ENCODE peak calls at places on chromosomes 5 and 9, in nine cellular contexts. O, T, Q, E, S, A, I, C and M are unnamed samples.

GRCh38 chr9:93010056-93010455 is 48.4 kb upstream of the SUSD3 start:
- DNase-seq in O (no peak), T (no peak), Q (no peak), E (no peak), S (no peak), A (no peak), I (no peak), C (no peak), M (no peak)

GRCh38 chr9:129027685-129028191 is 393 bp downstream of the SH3GLB2 start:
- DNase-seq in O (no peak), T (peak; percentile 69), Q (peak; percentile 77), E (peak; percentile 44), S (no peak), A (peak; percentile 96), I (peak; percentile 84), C (no peak), M (peak; percentile 87)

GRCh38 chr9:124290053-124290581 is 32.4 kb downstream of the NEK6 start:
- DNase-seq in O (no peak), T (no peak), Q (peak; percentile 50), E (no peak), S (no peak), A (peak; percentile 84), I (no peak), C (no peak), M (no peak)

GRCh38 chr5:120599576-120599975 is 135.5 kb downstream of the PRR16 start:
- DNase-seq in O (no peak), T (no peak), Q (no peak), E (no peak), S (no peak), A (no peak), I (no peak), C (peak; percentile 84), M (no peak)

GRCh38 chr5:61048534-61048933 is 103.5 kb downstream of the NDUFAF2 start:
- DNase-seq in O (no peak), T (no peak), Q (no peak), E (no peak), S (no peak), A (no peak), I (peak; percentile 0), C (peak; percentile 92), M (no peak)

GRCh38 chr5:89241186-89241585 is 358.2 kb upstream of the MEF2C start:
- DNase-seq in O (no peak), T (no peak), Q (no peak), E (no peak), S (no peak), A (no peak), I (no peak), C (peak; percentile 66), M (no peak)

GRCh38 chr5:146027746-146028145 is 77.6 kb downstream of the PLAC8L1 start:
- DNase-seq in O (no peak), T (no peak), Q (peak; percentile 84), E (peak; percentile 50), S (no peak), A (no peak), I (peak; percentile 51), C (no peak), M (no peak)

GRCh38 chr9:133532937-133533668 is 1.4 kb upstream of the ADAMTSL2 start:
- DNase-seq in O (no peak), T (peak; percentile 81), Q (peak; percentile 86), E (peak; percentile 41), S (peak; percentile 45), A (peak; percentile 85), I (peak; percentile 79), C (peak; percentile 29), M (peak; percentile 77)

GRCh38 chr9:36396985-36397384 is 3.1 kb downstream of the RNF38 start:
- DNase-seq in O (no peak), T (no peak), Q (no peak), E (no peak), S (peak; percentile 33), A (no peak), I (no peak), C (no peak), M (peak; percentile 30)

GRCh38 chr5:53418409-53418808 is 62.0 kb upstream of the FST start:
- DNase-seq in O (no peak), T (no peak), Q (no peak), E (no peak), S (no peak), A (no peak), I (no peak), C (peak; percentile 61), M (no peak)

GRCh38 chr5:71483355-71483754 is 27.9 kb downstream of the BDP1 start:
- DNase-seq in O (no peak), T (no peak), Q (no peak), E (peak; percentile 63), S (no peak), A (no peak), I (peak; percentile 18), C (peak; percentile 92), M (no peak)

GRCh38 chr9:92738661-92739081 is 26.0 kb downstream of the BICD2 start:
- DNase-seq in O (no peak), T (no peak), Q (no peak), E (no peak), S (no peak), A (peak; percentile 67), I (no peak), C (no peak), M (no peak)

GRCh38 chr5:175588709-175589429 is 69.0 kb upstream of the HRH2 start:
- DNase-seq in O (no peak), T (peak; percentile 67), Q (no peak), E (no peak), S (no peak), A (no peak), I (no peak), C (no peak), M (no peak)

GRCh38 chr5:65047948-65048690 is 279.4 kb downstream of the CWC27 start:
- DNase-seq in O (no peak), T (no peak), Q (no peak), E (no peak), S (no peak), A (no peak), I (no peak), C (no peak), M (no peak)

GRCh38 chr5:66306105-66306843 is 162.2 kb downstream of the SREK1 start:
- DNase-seq in O (peak; percentile 42), T (peak; percentile 43), Q (peak; percentile 34), E (peak; percentile 77), S (peak; percentile 51), A (no peak), I (peak; percentile 61), C (peak; percentile 63), M (peak; percentile 45)

GRCh38 chr5:4042311-4042710 is 446.7 kb downstream of the IRX1 start:
- DNase-seq in O (no peak), T (no peak), Q (no peak), E (no peak), S (no peak), A (no peak), I (no peak), C (no peak), M (no peak)

GRCh38 chr5:124996023-124996763 is 249.8 kb upstream of the ZNF608 start:
- DNase-seq in O (no peak), T (no peak), Q (no peak), E (no peak), S (no peak), A (no peak), I (no peak), C (peak; percentile 47), M (no peak)

GRCh38 chr9:76665458-76665857 is 98.8 kb upstream of the PCA3 start:
- DNase-seq in O (no peak), T (no peak), Q (no peak), E (no peak), S (no peak), A (no peak), I (no peak), C (no peak), M (no peak)

GRCh38 chr5:116575635-116576042 is 1.0 kb upstream of the SEMA6A start:
- DNase-seq in O (peak; percentile 69), T (peak; percentile 28), Q (peak; percentile 29), E (no peak), S (no peak), A (peak; percentile 78), I (no peak), C (no peak), M (no peak)

GRCh38 chr9:93091453-93092081 is 4.5 kb upstream of the CARD19 start:
- DNase-seq in O (peak; percentile 62), T (peak; percentile 21), Q (no peak), E (peak; percentile 56), S (peak; percentile 21), A (peak; percentile 59), I (no peak), C (peak; percentile 90), M (peak; percentile 40)

DNA sequence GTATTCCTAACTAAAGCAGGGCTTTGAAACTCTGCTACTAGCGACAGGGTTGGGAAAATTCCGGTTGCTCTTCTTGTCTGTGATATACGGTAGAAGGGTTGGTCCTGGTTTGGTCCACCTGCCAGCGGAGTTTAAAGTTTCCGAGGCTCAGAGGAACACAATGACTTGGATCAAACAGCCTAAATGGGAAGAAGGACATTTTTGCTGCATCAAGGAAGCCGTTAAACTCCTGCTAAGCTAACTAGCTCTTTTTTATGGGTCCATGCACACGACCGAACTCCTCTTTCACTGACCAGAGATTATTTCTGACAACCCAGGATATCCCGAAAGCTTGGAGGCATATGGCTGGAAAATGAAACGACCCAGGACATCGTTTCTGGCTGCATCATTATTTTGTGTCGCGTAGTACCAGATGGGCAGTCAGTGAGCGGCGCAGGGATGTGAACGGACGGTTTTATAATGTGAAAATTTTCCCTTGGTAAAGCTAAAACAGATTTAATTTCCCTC is at the start of gene LURAP1L:
- DNase-seq in O (peak; percentile 28), T (peak; percentile 30), Q (peak; percentile 67), E (peak; percentile 58), S (peak; percentile 61), A (no peak), I (no peak), C (peak; percentile 83), M (no peak)
- TF ChIP-seq POLR2A in O (no peak), T (no peak), Q (peak; percentile 77), E (no peak), S (no peak), A (no peak), I (no peak), C (peak; percentile 72), M (no peak)

GRCh38 chr5:134594797-134595457 is 37.7 kb downstream of the SAR1B start:
- DNase-seq in O (no peak), T (no peak), Q (no peak), E (no peak), S (no peak), A (no peak), I (no peak), C (no peak), M (no peak)
- TF ChIP-seq POLR2A in O (no peak), T (no peak), Q (no peak), E (no peak), S (no peak), A (no peak), I (no peak), C (no peak), M (no peak)

GRCh38 chr5:43560128-43560527 is 3.3 kb upstream of the PAIP1 start:
- DNase-seq in O (no peak), T (no peak), Q (no peak), E (no peak), S (no peak), A (no peak), I (no peak), C (peak; percentile 77), M (no peak)
- TF ChIP-seq POLR2A in O (no peak), T (no peak), Q (no peak), E (no peak), S (no peak), A (no peak), I (no peak), C (no peak), M (no peak)

DNA sequence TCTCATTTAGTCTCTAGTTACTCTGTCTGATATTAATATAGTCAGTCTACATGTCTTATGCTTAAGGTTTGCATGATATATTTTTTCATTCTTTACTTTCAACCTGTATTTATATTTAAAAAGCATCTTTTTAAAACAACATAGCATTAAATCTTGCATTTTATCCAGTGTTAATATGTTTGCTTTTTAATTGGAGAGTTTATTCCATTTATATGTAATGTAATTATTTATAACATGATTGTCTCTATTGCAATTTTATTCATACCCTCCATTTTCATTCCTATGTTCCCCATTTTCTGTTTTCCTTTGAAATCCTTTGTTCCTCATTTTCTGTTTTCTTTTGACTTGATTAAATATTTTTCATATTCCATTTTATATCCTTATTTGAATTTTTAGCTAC is 13.3 kb downstream of the PCDHB15 start:
- DNase-seq in O (no peak), T (no peak), Q (no peak), E (no peak), S (no peak), A (no peak), I (no peak), C (no peak), M (no peak)
- TF ChIP-seq POLR2A in O (no peak), T (no peak), Q (no peak), E (no peak), S (no peak), A (no peak), I (no peak), C (no peak), M (no peak)